ENCODE peak calls at places on chromosomes 3 and 15, in seven cellular contexts. C, R, M, W, N, L and B are unnamed samples.

GRCh38 chr3:188007897-188008296 is 146.1 kb upstream of the LPP start:
- DNase-seq in M (no peak), N (no peak), W (no peak), C (no peak), L (no peak), R (no peak), B (no peak)

GRCh38 chr15:98730860-98731711 is 82.7 kb downstream of the IGF1R start:
- DNase-seq in L (no peak), M (no peak), R (no peak), C (no peak), N (no peak), W (no peak), B (no peak)

GRCh38 chr15:79172032-79172481 is 81.5 kb upstream of the RASGRF1 start:
- DNase-seq in R (no peak), M (no peak), L (peak; percentile 25), C (no peak), N (peak; percentile 38), W (no peak), B (no peak)

GRCh38 chr15:74208901-74209559 is 6.4 kb upstream of the STRA6 start:
- DNase-seq in L (no peak), N (peak; percentile 67), M (no peak), C (no peak), R (no peak), W (no peak), B (peak; percentile 90)

GRCh38 chr3:157837341-157837740 is 268.9 kb downstream of the SHOX2 start:
- DNase-seq in R (no peak), C (no peak), W (no peak), L (no peak), N (no peak), M (no peak), B (no peak)

GRCh38 chr3:148816971-148817519 is 10.6 kb upstream of the CPB1 start:
- DNase-seq in L (no peak), W (no peak), C (no peak), M (no peak), N (no peak), R (no peak), B (no peak)

GRCh38 chr15:72342385-72342784 is 22.4 kb upstream of the CELF6 start:
- DNase-seq in N (peak; percentile 43), M (peak; percentile 19), W (no peak), L (no peak), C (no peak), R (peak; percentile 32), B (no peak)

GRCh38 chr3:183654727-183655126 is 19.3 kb downstream of the KLHL24 start:
- DNase-seq in W (no peak), N (no peak), R (no peak), C (no peak), M (no peak), L (no peak), B (no peak)

GRCh38 chr3:184129012-184129411 is 6.1 kb upstream of the EIF2B5 start:
- DNase-seq in W (no peak), M (no peak), R (peak; percentile 35), L (no peak), C (no peak), N (peak; percentile 66), B (peak; percentile 25)

GRCh38 chr3:72494076-72495000 is 353.9 kb downstream of the SHQ1 start:
- DNase-seq in L (no peak), N (peak; percentile 58), R (no peak), W (no peak), M (no peak), C (no peak), B (peak; percentile 51)

GRCh38 chr15:33031324-33031736 is 163.2 kb downstream of the FMN1 start:
- DNase-seq in L (no peak), M (no peak), R (no peak), W (no peak), C (no peak), N (peak; percentile 63), B (peak; percentile 65)

GRCh38 chr3:23667536-23668429 is 138.0 kb upstream of the UBE2E1 start:
- DNase-seq in L (peak; percentile 53), R (no peak), C (no peak), W (no peak), N (no peak), M (no peak), B (no peak)

DNA sequence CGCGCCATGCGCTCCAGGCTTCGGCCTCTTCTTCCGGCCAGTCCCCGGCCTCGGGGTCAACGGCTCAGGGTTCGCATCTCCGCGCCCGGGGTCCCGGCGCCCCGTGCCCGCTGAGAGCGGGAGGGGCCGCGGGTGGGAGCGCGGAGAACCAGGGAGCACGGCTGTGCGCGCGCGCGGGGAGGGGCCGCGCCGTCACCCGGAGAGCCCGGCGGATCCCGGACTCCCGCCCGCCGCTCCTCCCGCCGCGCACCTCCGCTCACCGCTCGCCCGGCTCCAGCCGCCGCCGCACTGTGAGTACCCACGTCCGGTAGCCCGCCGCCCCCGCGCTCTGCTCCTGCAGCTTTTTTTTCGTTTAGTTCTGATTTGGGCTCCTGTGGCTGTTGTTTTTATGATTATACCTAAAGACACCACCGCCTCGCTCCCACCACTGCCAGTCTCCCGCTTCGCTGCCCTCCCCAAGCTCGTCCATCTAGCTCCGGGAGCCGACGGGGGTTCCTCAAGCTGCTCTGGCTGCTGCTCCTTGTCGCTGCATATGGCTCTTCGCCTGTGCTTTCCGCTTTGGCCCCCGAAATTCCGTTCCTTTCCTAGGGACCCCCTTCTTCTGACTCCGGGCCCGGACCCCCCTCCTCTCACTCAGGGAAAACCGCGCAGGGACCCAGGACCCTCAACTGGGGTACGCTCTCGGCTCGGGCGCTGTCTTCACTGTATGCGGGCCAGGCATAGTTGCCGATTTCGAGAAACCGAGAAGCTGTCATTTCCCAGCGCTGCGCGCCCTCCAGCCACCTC is 1.7 kb upstream of the SKOR1 start:
- DNase-seq in W (no peak), C (no peak), M (no peak), N (no peak), L (no peak), R (no peak), B (no peak)
- H3K4me3 ChIP-seq in W (no peak overlapping the region), C (no peak overlapping the region), M (no peak overlapping the region), N (no peak overlapping the region), L (no peak overlapping the region), R (peak overlapping the region; percentile 31), B (no peak overlapping the region)

DNA sequence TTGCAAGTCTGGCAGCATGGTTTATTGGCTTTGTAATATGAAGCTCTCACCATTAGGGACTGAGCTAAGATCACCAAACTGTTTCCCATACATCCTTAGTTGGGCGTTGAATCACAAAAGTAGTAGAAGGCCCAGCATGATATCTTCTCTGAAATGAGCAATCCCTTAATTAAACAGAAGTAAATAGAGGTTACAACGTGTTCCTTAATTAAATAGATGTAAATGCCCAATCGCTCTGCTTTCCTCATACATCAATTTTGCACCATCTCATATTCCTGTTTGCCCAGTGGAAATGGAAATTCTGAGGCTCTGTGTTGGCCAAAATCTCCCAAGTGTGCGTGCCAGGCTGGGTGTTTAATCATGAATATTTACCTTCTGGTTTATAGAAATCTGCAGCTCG is 107.5 kb upstream of the FOXB1 start:
- DNase-seq in W (no peak), R (no peak), M (no peak), L (no peak), N (no peak), C (no peak), B (no peak)
- H3K4me3 ChIP-seq in W (no peak overlapping the region), R (no peak overlapping the region), M (no peak overlapping the region), L (no peak overlapping the region), N (no peak overlapping the region), C (no peak overlapping the region), B (no peak overlapping the region)

GRCh38 chr15:29115093-29115991 is 154.3 kb downstream of the NSMCE3 start:
- DNase-seq in N (peak; percentile 41), W (no peak), C (no peak), R (no peak), L (no peak), M (no peak), B (no peak)
- H3K4me3 ChIP-seq in N (peak overlapping the region; percentile 59), W (no peak overlapping the region), C (peak overlapping the region; percentile 37), R (peak overlapping the region; percentile 39), L (no peak overlapping the region), M (peak overlapping the region; percentile 22), B (peak overlapping the region; percentile 44)

GRCh38 chr15:92832992-92833438 is 67.1 kb upstream of the CHD2 start:
- DNase-seq in M (peak; percentile 19), C (no peak), W (no peak), N (peak; percentile 42), R (no peak), L (no peak), B (peak; percentile 63)
- H3K4me3 ChIP-seq in M (peak overlapping the region; percentile 1), C (no peak overlapping the region), W (peak overlapping the region; percentile 40), N (no peak overlapping the region), R (no peak overlapping the region), L (no peak overlapping the region), B (no peak overlapping the region)

GRCh38 chr15:101725073-101725472 is 800 bp upstream of the TARS3 start:
- DNase-seq in N (no peak), M (no peak), W (no peak), L (no peak), C (no peak), R (no peak), B (no peak)
- H3K4me3 ChIP-seq in N (no peak overlapping the region), M (no peak overlapping the region), W (no peak overlapping the region), L (no peak overlapping the region), C (no peak overlapping the region), R (no peak overlapping the region), B (no peak overlapping the region)

GRCh38 chr3:150602426-150603089 is 563 bp upstream of the SELENOT start:
- DNase-seq in N (no peak), M (no peak), W (no peak), C (no peak), L (no peak), R (no peak), B (no peak)

GRCh38 chr3:150607267-150608065 is 4.3 kb downstream of the SELENOT start:
- DNase-seq in N (no peak), L (no peak), C (no peak), R (no peak), W (no peak), M (no peak), B (no peak)

GRCh38 chr3:150603888-150604319 is 783 bp downstream of the SELENOT start:
- DNase-seq in N (no peak), L (no peak), C (no peak), W (no peak), M (no peak), R (no peak), B (no peak)

GRCh38 chr3:150603090-150603887 is at the start of gene SELENOT:
- DNase-seq in C (peak; percentile 94), W (peak; percentile 94), M (peak; percentile 94), R (peak; percentile 96), N (peak; percentile 98), L (peak; percentile 94), B (peak; percentile 87)

GRCh38 chr3:150605998-150606641 is 3.0 kb downstream of the SELENOT start:
- DNase-seq in N (no peak), L (no peak), R (no peak), C (no peak), W (no peak), M (no peak), B (no peak)
- H3K4me3 ChIP-seq in N (no peak overlapping the region), L (no peak overlapping the region), R (no peak overlapping the region), C (no peak overlapping the region), W (peak overlapping the region; percentile 92), M (no peak overlapping the region), B (no peak overlapping the region)

GRCh38 chr15:90718232-90718631 is 1.1 kb downstream of the BLM start:
- DNase-seq in C (no peak), L (no peak), R (no peak), N (no peak), M (no peak), W (no peak), B (no peak)
- H3K4me3 ChIP-seq in C (no peak overlapping the region), L (peak overlapping the region; percentile 66), R (peak overlapping the region; percentile 86), N (no peak overlapping the region), M (no peak overlapping the region), W (peak overlapping the region; percentile 71), B (peak overlapping the region; percentile 81)

DNA sequence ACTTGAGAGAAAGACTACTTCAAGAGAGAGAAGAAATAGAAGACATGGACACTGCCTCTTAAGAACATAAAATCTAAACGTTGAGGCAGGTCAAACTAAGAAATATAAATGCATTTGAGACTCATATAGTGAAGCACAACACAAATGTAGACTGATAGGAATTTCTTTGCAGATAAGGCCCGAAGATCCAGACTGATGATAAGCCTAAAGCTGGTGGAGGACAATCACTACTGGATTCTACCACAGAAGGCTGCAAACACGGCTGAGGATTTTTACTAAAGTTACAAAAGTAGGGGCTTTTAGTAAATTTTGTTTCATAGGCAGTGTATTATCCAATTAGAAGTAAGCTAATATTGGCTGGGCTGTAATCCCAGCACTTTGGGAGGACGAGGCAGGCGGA is 278.3 kb downstream of the RAP2B start:
- DNase-seq in R (no peak), C (no peak), M (no peak), N (no peak), W (no peak), L (no peak), B (no peak)
- H3K4me3 ChIP-seq in R (no peak overlapping the region), C (no peak overlapping the region), M (no peak overlapping the region), N (no peak overlapping the region), W (no peak overlapping the region), L (no peak overlapping the region), B (no peak overlapping the region)